ENCODE peak calls at places on chromosomes 4 and X, in ten cellular contexts. X is putamen; T is AG09319; E is neural crest cell; F is Right ventricle myocardium superior; D is stimulated activated CD4-positive, alpha-beta T cell treated with anti-CD3 and anti-CD28 coated beads, Interleukin-4, amount 100 ng/mL, for 48 hours; K is stimulated activated naive CD8-positive, alpha-beta T cell treated with anti-CD3 and anti-CD28 coated beads, Interleukin-15, Interleukin-2, amounts not matched to agents 100 U/mL and 50 U/mL, for 24 hours; U is activated naive CD4-positive, alpha-beta T cell; J is cerebellar cortex; C is ovary. G is an unnamed sample.

GRCh38 chr4:188175288-188175687 is 36.0 kb downstream of the TRIML1 start:
- DNase-seq in U (no peak), K (no peak), J (no peak), D (no peak), E (no peak), T (no peak), F (no peak), X (no peak), C (no peak), G (no peak)

GRCh38 chr4:20323991-20324390 is 72.3 kb downstream of the SLIT2 start:
- DNase-seq in K (no peak), T (no peak), D (no peak), X (no peak), U (no peak), C (no peak), E (no peak), J (no peak), F (no peak), G (no peak)

GRCh38 chrX:7787714-7788113 is 55.3 kb upstream of the VCX start:
- DNase-seq in D (no peak), F (no peak), X (no peak), E (no peak), C (no peak), K (no peak), T (no peak), J (no peak), U (no peak), G (no peak)

GRCh38 chrX:85052207-85052606 is 48.5 kb downstream of the APOOL start:
- DNase-seq in J (no peak), U (no peak), T (no peak), X (no peak), K (no peak), E (no peak), F (no peak), D (no peak), C (no peak), G (no peak)

GRCh38 chrX:80812176-80812575 is 2.5 kb upstream of the BRWD3 start:
- DNase-seq in C (no peak), X (peak), F (peak), U (no peak), D (no peak), K (peak), J (peak), E (no peak), T (no peak), G (no peak)

GRCh38 chr4:158189409-158189808 is 16.6 kb upstream of the GASK1B start:
- DNase-seq in F (no peak), E (no peak), T (no peak), X (no peak), J (no peak), U (no peak), K (no peak), D (no peak), C (no peak), G (no peak)

GRCh38 chr4:3387154-3387942 is 54.4 kb upstream of the HGFAC start:
- DNase-seq in T (no peak), F (no peak), C (no peak), K (no peak), X (no peak), E (no peak), J (no peak), D (no peak), U (no peak), G (no peak)

GRCh38 chr4:95318483-95318882 is 230.3 kb downstream of the UNC5C start:
- DNase-seq in J (no peak), E (peak), F (no peak), K (no peak), T (no peak), X (no peak), D (no peak), U (no peak), C (no peak), G (no peak)

GRCh38 chr4:41150401-41150800 is 63.9 kb downstream of the APBB2 start:
- DNase-seq in J (no peak), X (no peak), T (no peak), U (no peak), F (no peak), C (no peak), E (no peak), D (no peak), K (no peak), G (no peak)

GRCh38 chr4:173074501-173074946 is 94.1 kb upstream of the GALNT7 start:
- DNase-seq in T (peak), E (no peak), K (no peak), X (no peak), C (no peak), U (no peak), D (no peak), F (no peak), J (peak), G (no peak)

GRCh38 chr4:36493240-36493639 is 211.8 kb downstream of the DTHD1 start:
- DNase-seq in D (no peak), K (no peak), T (no peak), C (no peak), J (no peak), U (no peak), F (no peak), X (no peak), E (no peak), G (no peak)

GRCh38 chr4:113762061-113762850 is 718 bp upstream of the CAMK2D start:
- DNase-seq in T (peak), U (peak), K (peak), E (peak), X (peak), D (peak), F (peak), J (peak), C (peak), G (peak)

GRCh38 chr4:47482326-47482725 is 2.7 kb upstream of the ATP10D start:
- DNase-seq in U (no peak), F (no peak), X (no peak), D (no peak), C (no peak), J (no peak), K (no peak), T (no peak), E (no peak), G (no peak)